ENCODE peak calls at places on chromosomes 7 and 10, in ten cellular contexts. K, Y, M, S, L, P, I, O, R and W are unnamed samples.
A peak's percentile ranks its signal among the peaks of the same experiment; 100 is the strongest.

GRCh38 chr10:14362098-14362497 is 31.4 kb upstream of the FRMD4A start:
- DNase-seq in I (no peak), M (no peak), L (no peak), P (no peak), O (no peak), S (no peak), R (no peak), Y (no peak), K (peak; percentile 55), W (peak; percentile 57)

GRCh38 chr7:154946166-154946565 is 56.8 kb downstream of the PAXIP1 start:
- DNase-seq in I (no peak), L (no peak), P (no peak), K (no peak), R (no peak), Y (no peak), O (no peak), M (no peak), S (no peak), W (no peak)

GRCh38 chr10:31659665-31660064 is 269.0 kb downstream of the ARHGAP12 start:
- DNase-seq in S (no peak), L (no peak), I (no peak), M (no peak), O (no peak), R (no peak), P (no peak), Y (no peak), K (no peak), W (no peak)

GRCh38 chr10:10914129-10914528 is 103.5 kb upstream of the CELF2 start:
- DNase-seq in O (peak; percentile 65), I (no peak), R (no peak), L (no peak), S (no peak), K (no peak), M (no peak), P (no peak), Y (no peak), W (no peak)

GRCh38 chr10:71880425-71881306 is 29.6 kb upstream of the PSAP start:
- DNase-seq in P (no peak), K (no peak), Y (no peak), I (no peak), L (no peak), S (no peak), M (no peak), R (no peak), O (no peak), W (no peak)

GRCh38 chr10:18179901-18180300 is 39.7 kb downstream of the CACNB2 start:
- DNase-seq in O (peak; percentile 77), R (no peak), Y (no peak), P (no peak), M (no peak), I (no peak), S (no peak), K (no peak), L (no peak), W (peak; percentile 79)

GRCh38 chr10:112026438-112026837 is 157.1 kb downstream of the GPAM start:
- DNase-seq in S (no peak), M (no peak), K (no peak), Y (no peak), O (no peak), P (no peak), R (no peak), I (no peak), L (no peak), W (no peak)

GRCh38 chr10:7767209-7767608 is 20.6 kb downstream of the KIN start:
- DNase-seq in L (no peak), P (no peak), M (no peak), Y (peak; percentile 29), R (no peak), S (no peak), O (no peak), K (peak; percentile 76), I (no peak), W (peak; percentile 86)

GRCh38 chr7:9645756-9646155 is 1212.3 kb downstream of the NXPH1 start:
- DNase-seq in L (no peak), I (no peak), M (no peak), R (no peak), O (no peak), S (peak; percentile 38), Y (no peak), K (no peak), P (no peak), W (peak; percentile 30)

GRCh38 chr7:102028206-102028826 is 210.9 kb downstream of the CUX1 start:
- DNase-seq in P (peak; percentile 17), S (no peak), M (no peak), O (no peak), Y (no peak), L (no peak), R (no peak), I (peak; percentile 69), K (no peak), W (no peak)

GRCh38 chr10:101660268-101660667 is 34.7 kb downstream of the FBXW4 start:
- DNase-seq in R (no peak), S (no peak), Y (no peak), I (no peak), K (no peak), L (no peak), M (no peak), P (no peak), O (no peak), W (no peak)

GRCh38 chr10:49534670-49535381 is 4.1 kb downstream of the ERCC6 start:
- DNase-seq in R (no peak), I (peak; percentile 43), P (peak; percentile 26), O (no peak), M (no peak), K (peak; percentile 82), L (no peak), S (no peak), Y (no peak), W (peak; percentile 69)

GRCh38 chr10:124647421-124648130 is 96.6 kb downstream of the FAM53B start:
- DNase-seq in Y (peak; percentile 79), M (no peak), K (peak; percentile 60), S (peak; percentile 10), O (no peak), R (no peak), P (peak; percentile 71), L (no peak), I (peak; percentile 83), W (no peak)

GRCh38 chr7:150719960-150720891 is 3.8 kb downstream of the GIMAP1 start:
- DNase-seq in L (no peak), Y (no peak), M (no peak), R (no peak), S (no peak), I (no peak), K (no peak), P (no peak), O (no peak), W (no peak)

GRCh38 chr7:95578299-95578855 is 17.9 kb downstream of the PDK4 start:
- DNase-seq in S (no peak), P (no peak), R (no peak), Y (no peak), I (no peak), L (no peak), O (no peak), M (peak; percentile 98), K (no peak), W (no peak)

GRCh38 chr10:92538231-92538958 is 35.5 kb downstream of the IDE start:
- DNase-seq in O (no peak), M (no peak), Y (no peak), P (no peak), I (no peak), S (no peak), R (no peak), K (no peak), L (no peak), W (no peak)

GRCh38 chr7:100879685-100880261 is 4.9 kb downstream of the SRRT start:
- DNase-seq in K (no peak), O (no peak), M (no peak), R (no peak), Y (no peak), P (no peak), I (no peak), L (no peak), S (no peak), W (no peak)

GRCh38 chr7:106215868-106216516 is 68.8 kb downstream of the NAMPT start:
- DNase-seq in K (no peak), S (peak; percentile 6), R (no peak), P (no peak), I (no peak), L (no peak), O (no peak), M (no peak), Y (no peak), W (no peak)

GRCh38 chr7:128871050-128871449 is 8.4 kb downstream of the ATP6V1F start:
- DNase-seq in M (no peak), K (no peak), S (no peak), L (no peak), Y (no peak), O (no peak), R (no peak), P (no peak), I (no peak), W (no peak)

GRCh38 chr10:117363027-117363426 is 12.2 kb downstream of the PDZD8 start:
- DNase-seq in M (no peak), Y (no peak), O (no peak), I (no peak), L (no peak), K (peak; percentile 61), R (no peak), P (no peak), S (peak; percentile 78), W (peak; percentile 76)

GRCh38 chr10:85420501-85421191 is 945.9 kb downstream of the GRID1 start:
- DNase-seq in M (no peak), S (no peak), L (no peak), Y (no peak), O (no peak), I (no peak), R (no peak), K (no peak), P (no peak), W (no peak)

GRCh38 chr7:68185641-68186040 is 1189.0 kb downstream of the TYW1 start:
- DNase-seq in S (no peak), M (peak; percentile 90), Y (no peak), P (no peak), K (no peak), O (no peak), R (no peak), I (no peak), L (no peak), W (no peak)

GRCh38 chr7:47383064-47383463 is 198.8 kb downstream of the TNS3 start:
- DNase-seq in R (peak; percentile 88), O (no peak), Y (peak; percentile 88), P (no peak), S (peak; percentile 22), M (no peak), I (no peak), L (no peak), K (peak; percentile 60), W (peak; percentile 60)

GRCh38 chr10:31618541-31619291 is 299.7 kb downstream of the ZEB1 start:
- DNase-seq in S (no peak), I (no peak), R (peak; percentile 77), P (no peak), Y (no peak), K (no peak), M (no peak), L (no peak), O (no peak), W (peak; percentile 76)

GRCh38 chr7:140269004-140269638 is 92.3 kb upstream of the KDM7A start:
- DNase-seq in I (no peak), R (no peak), K (no peak), P (no peak), O (no peak), M (no peak), S (no peak), L (no peak), Y (no peak), W (no peak)

GRCh38 chr10:58385784-58386112 is 538 bp downstream of the TFAM start:
- DNase-seq in K (peak; percentile 62), M (no peak), P (no peak), S (peak; percentile 59), R (no peak), O (peak; percentile 64), L (no peak), Y (peak; percentile 21), I (peak; percentile 19), W (peak; percentile 27)

GRCh38 chr7:26292768-26293560 is 1.3 kb downstream of the SNX10 start:
- DNase-seq in M (no peak), Y (no peak), S (peak; percentile 22), K (no peak), R (no peak), L (no peak), O (no peak), P (peak; percentile 14), I (peak; percentile 23), W (no peak)